ENCODE peak calls at places on chromosomes 2 and 18, in four cellular contexts. E is activated T-helper 1 cell treated with Interleukin-2 at 50 U/mL for 16 hours; K is lower leg skin; M is activated CD8-positive, alpha-beta memory T cell treated with anti-CD3 and anti-CD28 coated beads for 24 hours. C is an unnamed sample.

GRCh38 chr2:174342600-174343342 is 8.0 kb downstream of the SP9 start:
- DNase-seq in E (no peak), K (no peak), M (peak), C (peak)

GRCh38 chr2:197442865-197443264 is 8.0 kb upstream of the SF3B1 start:
- DNase-seq in E (no peak), K (no peak), M (no peak), C (no peak)

GRCh38 chr2:128543646-128544045 is 225.0 kb upstream of the HS6ST1 start:
- DNase-seq in E (no peak), K (no peak), M (no peak), C (no peak)

GRCh38 chr18:10201655-10202054 is 252.8 kb upstream of the APCDD1 start:
- DNase-seq in E (no peak), K (no peak), M (no peak), C (no peak)

GRCh38 chr18:62617793-62618591 is 95.2 kb downstream of the ZCCHC2 start:
- DNase-seq in E (no peak), K (no peak), M (no peak), C (no peak)

GRCh38 chr2:1742300-1742679 is 2.0 kb downstream of the PXDN start:
- DNase-seq in E (no peak), K (peak), M (no peak), C (no peak)

GRCh38 chr2:3637311-3637675 is 20.7 kb upstream of the ALLC start:
- DNase-seq in E (no peak), K (no peak), M (no peak), C (no peak)

GRCh38 chr2:119240311-119241204 is 16.9 kb downstream of the STEAP3 start:
- DNase-seq in E (no peak), K (no peak), M (no peak), C (peak)

GRCh38 chr2:9191044-9191481 is 15.5 kb upstream of the ASAP2 start:
- DNase-seq in E (no peak), K (peak), M (no peak), C (no peak)

GRCh38 chr2:37418956-37419355 is 74.5 kb downstream of the QPCT start:
- DNase-seq in E (no peak), K (no peak), M (no peak), C (no peak)

GRCh38 chr2:227360351-227360750 is 18.8 kb downstream of the TM4SF20 start:
- DNase-seq in E (no peak), K (no peak), M (no peak), C (no peak)

GRCh38 chr2:60530660-60531276 is 22.7 kb downstream of the BCL11A start:
- DNase-seq in E (no peak), K (no peak), M (no peak), C (peak)

GRCh38 chr2:224892574-224893204 is 149.6 kb downstream of the DOCK10 start:
- DNase-seq in E (no peak), K (no peak), M (no peak), C (no peak)

GRCh38 chr2:42385225-42385624 is 24.2 kb upstream of the COX7A2L start:
- DNase-seq in E (no peak), K (no peak), M (no peak), C (peak)

GRCh38 chr2:107645586-107645985 is 181.1 kb upstream of the RGPD4 start:
- DNase-seq in E (no peak), K (no peak), M (no peak), C (no peak)

GRCh38 chr2:144183744-144184143 is 336.2 kb downstream of the ZEB2 start:
- DNase-seq in E (peak), K (no peak), M (peak), C (peak)

GRCh38 chr2:98170076-98170475 is 83.1 kb downstream of the VWA3B start:
- DNase-seq in E (no peak), K (no peak), M (no peak), C (no peak)

GRCh38 chr18:77148289-77148688 is 15.7 kb upstream of the MBP start:
- DNase-seq in E (no peak), K (no peak), M (peak), C (no peak)

GRCh38 chr2:64203131-64204005 is 59.1 kb upstream of the PELI1 start:
- DNase-seq in E (no peak), K (no peak), M (no peak), C (peak)

GRCh38 chr2:174336403-174337336 is 1.9 kb downstream of the SP9 start:
- DNase-seq in E (no peak), K (no peak), M (peak), C (peak)

GRCh38 chr2:102141915-102142828 is at the start of gene IL1R1:
- DNase-seq in E (no peak), K (peak), M (no peak), C (no peak)

GRCh38 chr18:70411307-70411706 is 122.5 kb downstream of the SOCS6 start:
- DNase-seq in E (no peak), K (no peak), M (no peak), C (no peak)

GRCh38 chr2:201807452-201807980 is 1.2 kb downstream of the CDK15 start:
- DNase-seq in E (no peak), K (peak), M (no peak), C (peak)